ENCODE peak calls at places on chromosomes 1 and 21, in six cellular contexts. D, J, Y, B, Q and P are unnamed samples.

GRCh38 chr1:94514095-94514727 is 27.3 kb downstream of the F3 start:
- DNase-seq in D (peak; percentile 25), J (no peak), Y (no peak), B (peak; percentile 36), Q (no peak), P (peak; percentile 37)

GRCh38 chr1:208093754-208094719 is 150.1 kb downstream of the PLXNA2 start:
- DNase-seq in D (peak; percentile 42), J (peak; percentile 66), Y (no peak), B (peak; percentile 77), Q (peak; percentile 37), P (peak; percentile 59)

GRCh38 chr1:179575497-179576314 is at the start of gene NPHS2:
- DNase-seq in D (no peak), J (no peak), Y (no peak), B (peak; percentile 27), Q (no peak), P (no peak)

GRCh38 chr1:53148123-53148522 is 5.7 kb upstream of the SLC1A7 start:
- DNase-seq in D (no peak), J (no peak), Y (no peak), B (no peak), Q (peak; percentile 17), P (no peak)

GRCh38 chr1:183231545-183231944 is 45.5 kb downstream of the LAMC2 start:
- DNase-seq in D (no peak), J (no peak), Y (no peak), B (no peak), Q (no peak), P (no peak)

GRCh38 chr1:164561461-164561860 is 2.5 kb downstream of the PBX1 start:
- DNase-seq in D (no peak), J (no peak), Y (no peak), B (no peak), Q (peak; percentile 32), P (peak; percentile 19)

GRCh38 chr1:33893147-33893830 is 29.4 kb downstream of the HMGB4 start:
- DNase-seq in D (no peak), J (no peak), Y (no peak), B (no peak), Q (no peak), P (peak; percentile 38)

GRCh38 chr1:58881471-58881994 is 97.7 kb upstream of the JUN start:
- DNase-seq in D (no peak), J (peak; percentile 69), Y (no peak), B (no peak), Q (peak; percentile 82), P (peak; percentile 76)

GRCh38 chr1:41347276-41347675 is 14.0 kb upstream of the FOXO6 start:
- DNase-seq in D (no peak), J (no peak), Y (no peak), B (no peak), Q (peak; percentile 71), P (no peak)

GRCh38 chr1:36027766-36028165 is 56.1 kb upstream of the TEKT2 start:
- DNase-seq in D (no peak), J (no peak), Y (no peak), B (no peak), Q (no peak), P (no peak)

GRCh38 chr1:47128221-47128620 is 9.0 kb upstream of the CYP4A22 start:
- DNase-seq in D (no peak), J (no peak), Y (no peak), B (no peak), Q (no peak), P (no peak)

DNA sequence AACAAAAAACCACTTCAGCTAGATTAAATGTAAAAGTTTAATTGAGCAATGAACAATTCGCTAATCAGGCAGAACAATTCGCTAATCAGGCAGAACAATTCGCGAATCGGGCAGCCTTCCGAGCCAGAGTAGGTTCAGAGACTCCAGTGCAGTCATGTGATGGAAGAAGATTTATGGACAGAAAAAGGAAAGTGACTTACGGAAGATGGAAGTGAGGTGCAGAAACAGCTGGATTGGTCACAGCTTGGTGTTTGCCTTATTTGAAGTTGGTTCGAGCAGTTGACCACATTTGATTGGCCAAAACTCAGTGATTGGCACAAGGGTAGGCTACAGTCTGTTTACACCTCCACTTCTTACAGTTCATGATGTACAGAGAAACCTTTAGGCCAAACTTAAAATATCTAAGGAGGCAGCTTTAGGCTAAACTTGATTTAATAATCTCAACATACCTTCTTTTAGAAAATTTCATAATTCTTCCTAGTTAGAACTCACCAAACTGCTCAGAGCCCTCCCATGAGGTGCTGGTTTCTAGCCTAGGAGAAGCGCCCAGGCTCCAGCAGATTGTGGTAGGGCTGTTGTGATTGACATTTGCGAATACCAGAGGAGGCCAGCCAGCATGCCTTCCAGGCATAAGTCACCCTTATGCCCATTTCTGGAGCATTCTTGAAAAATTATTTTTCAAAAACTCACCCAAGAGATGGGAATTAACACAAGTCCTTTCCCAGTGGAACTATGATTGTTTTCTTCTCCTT is 22.8 kb upstream of the KCNC4 start:
- DNase-seq in D (no peak), J (no peak), Y (peak; percentile 91), B (no peak), Q (peak; percentile 4), P (no peak)
- TF ChIP-seq CTCF in D (no peak), J (no peak), Y (no peak), B (no peak), Q (no peak), P (no peak)

GRCh38 chr1:205423248-205423647 is 1.4 kb upstream of the LEMD1 start:
- DNase-seq in D (no peak), J (no peak), Y (no peak), B (no peak), Q (no peak), P (no peak)
- TF ChIP-seq CTCF in D (peak; percentile 17), J (no peak), Y (no peak), B (no peak), Q (no peak), P (peak; percentile 9)

DNA sequence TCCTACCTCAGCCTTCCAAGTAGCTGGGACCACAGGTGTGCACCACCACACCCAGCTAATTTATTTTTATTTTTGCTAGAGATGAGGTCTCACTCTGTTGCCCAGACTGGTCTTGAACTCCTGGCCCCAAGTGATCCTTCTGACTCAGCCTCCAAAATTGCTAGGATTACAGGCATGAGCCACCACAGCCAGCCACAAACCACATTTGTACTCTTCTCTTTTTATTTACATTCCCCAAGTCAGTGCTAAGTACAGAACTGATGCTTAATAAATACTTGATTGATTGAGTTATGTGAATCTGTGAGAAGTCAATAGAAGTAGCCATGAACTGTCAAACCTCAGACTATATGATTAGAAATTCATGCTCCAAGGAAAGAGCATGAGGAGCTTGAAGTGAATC is 48.5 kb upstream of the S1PR1 start:
- DNase-seq in D (no peak), J (no peak), Y (no peak), B (no peak), Q (peak; percentile 13), P (no peak)
- TF ChIP-seq CTCF in D (no peak), J (no peak), Y (no peak), B (no peak), Q (no peak), P (no peak)

GRCh38 chr1:230643887-230644286 is 1.6 kb downstream of the COG2 start:
- DNase-seq in D (peak; percentile 35), J (no peak), Y (no peak), B (no peak), Q (no peak), P (peak; percentile 78)
- TF ChIP-seq CTCF in D (peak; percentile 29), J (no peak), Y (no peak), B (no peak), Q (no peak), P (no peak)

GRCh38 chr21:31801551-31802234 is 69.8 kb upstream of the SCAF4 start:
- DNase-seq in D (no peak), J (no peak), Y (no peak), B (no peak), Q (no peak), P (no peak)

GRCh38 chr21:31798842-31799691 is 67.1 kb upstream of the SCAF4 start:
- DNase-seq in D (no peak), J (no peak), Y (peak; percentile 54), B (no peak), Q (peak; percentile 48), P (no peak)

GRCh38 chr21:31802331-31802730 is 70.4 kb upstream of the SCAF4 start:
- DNase-seq in D (no peak), J (no peak), Y (no peak), B (no peak), Q (no peak), P (no peak)

GRCh38 chr21:31804008-31804394 is 68.8 kb upstream of the HUNK start:
- DNase-seq in D (peak; percentile 45), J (no peak), Y (no peak), B (no peak), Q (no peak), P (no peak)

DNA sequence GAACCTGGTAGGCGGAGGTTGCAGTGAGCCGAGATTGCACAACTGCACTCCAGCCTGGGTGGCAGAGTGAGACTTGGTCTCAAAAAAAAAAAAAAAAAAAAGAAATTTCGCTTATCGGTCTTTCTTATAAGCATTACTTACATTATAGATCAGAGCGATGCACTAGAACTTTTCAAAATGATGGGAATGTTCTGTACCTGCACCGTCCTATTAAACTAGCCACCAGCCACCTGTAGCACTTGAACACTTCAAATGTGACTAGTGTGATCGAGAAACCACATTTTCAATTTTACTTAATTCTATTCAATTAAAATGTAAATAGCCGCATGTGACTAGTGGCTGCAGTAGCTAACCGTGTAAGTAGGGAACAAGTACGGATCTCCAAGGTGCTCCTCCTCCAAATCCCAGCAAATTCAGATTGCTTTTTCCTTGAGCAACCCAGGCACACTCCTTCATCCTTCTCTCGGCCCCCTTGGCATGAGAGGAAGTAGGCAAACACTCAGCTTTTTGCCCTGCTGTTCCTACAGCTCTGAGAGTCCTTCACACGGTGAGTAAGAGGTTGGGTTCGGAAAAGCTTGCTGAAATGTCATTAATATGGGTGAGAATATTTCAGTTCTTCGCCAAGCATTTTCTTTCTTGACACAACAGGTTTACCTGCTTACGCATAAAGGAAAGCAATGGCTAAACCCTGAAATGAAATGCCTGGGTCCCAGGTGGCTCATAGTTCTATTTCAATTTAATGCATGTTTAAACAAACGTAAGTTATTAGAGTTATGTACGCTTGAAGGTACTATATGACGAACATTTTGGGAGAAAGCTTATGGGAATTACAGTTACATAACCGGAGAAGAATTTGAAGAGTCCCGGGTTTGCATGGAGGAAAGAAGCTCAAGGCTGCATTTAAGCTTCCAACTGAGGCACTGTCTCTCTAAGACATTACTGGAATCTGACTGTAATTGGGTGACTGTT is 69.5 kb upstream of the HUNK start:
- DNase-seq in D (no peak), J (no peak), Y (no peak), B (no peak), Q (no peak), P (no peak)
- TF ChIP-seq CTCF in D (no peak), J (no peak), Y (no peak), B (no peak), Q (no peak), P (no peak)

GRCh38 chr21:27213328-27213727 is 246.4 kb upstream of the ADAMTS5 start:
- DNase-seq in D (no peak), J (no peak), Y (no peak), B (no peak), Q (no peak), P (peak; percentile 59)
- TF ChIP-seq CTCF in D (no peak), J (no peak), Y (peak; percentile 53), B (no peak), Q (no peak), P (peak; percentile 51)

DNA sequence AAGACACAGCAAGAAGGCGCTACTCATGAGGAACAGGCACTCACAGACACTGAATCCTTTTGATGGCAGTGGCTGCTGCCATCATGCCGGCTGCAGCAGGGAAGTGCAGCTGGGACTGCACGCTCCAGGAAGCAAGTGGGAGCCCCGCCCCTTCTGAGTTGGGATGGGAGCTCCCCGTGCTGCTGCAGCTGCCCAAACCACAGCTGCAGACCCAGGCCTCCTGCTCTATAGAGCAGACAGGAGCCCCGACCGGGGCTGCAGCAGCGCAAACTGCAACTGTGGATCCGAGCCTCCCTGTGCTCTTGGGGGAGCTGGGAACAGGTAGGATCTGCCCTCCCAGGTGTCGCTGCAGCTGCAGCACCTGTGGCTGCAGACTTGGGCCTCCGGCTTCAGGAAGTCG is 65.2 kb upstream of the MARK1 start:
- DNase-seq in D (no peak), J (no peak), Y (no peak), B (no peak), Q (no peak), P (no peak)
- TF ChIP-seq CTCF in D (no peak), J (no peak), Y (peak; percentile 13), B (no peak), Q (no peak), P (no peak)